ENCODE peak calls at places on chromosome 22, in eight cellular contexts. Z is gastrocnemius medialis; J is activated naive CD4-positive, alpha-beta T cell treated with anti-CD3 and anti-CD28 coated beads, Interleukin-2, amount 50 U/mL, for 16 hours; V is ecto neural progenitor cell; Q is NCI-H345; L is AG04449; F is stimulated activated CD8-positive, alpha-beta memory T cell treated with anti-CD3 and anti-CD28 coated beads, Interleukin-12 subunit alpha, Interleukin-12 subunit beta, amount 100 ng/mL, for 4 hours; N is activated CD4-positive, alpha-beta T cell treated with anti-CD3 and anti-CD28 coated beads for 4 hours. H is an unnamed sample.

GRCh38 chr22:26367402-26368245 is 61.4 kb upstream of the ASPHD2 start:
- DNase-seq in Z (no peak), J (peak), V (peak), Q (peak), L (no peak), F (no peak), N (peak), H (no peak)

GRCh38 chr22:16974298-16975084 is 33.5 kb downstream of the GAB4 start:
- DNase-seq in Z (no peak), J (no peak), V (no peak), Q (no peak), L (no peak), F (no peak), N (no peak), H (peak)

GRCh38 chr22:22421392-22421791 is 87.2 kb downstream of the ZNF280B start:
- DNase-seq in Z (no peak), J (no peak), V (no peak), Q (no peak), L (no peak), F (no peak), N (no peak), H (no peak)

GRCh38 chr22:43891360-43892182 is at the start of gene PNPLA5:
- DNase-seq in Z (no peak), J (peak), V (no peak), Q (peak), L (no peak), F (no peak), N (no peak), H (no peak)

GRCh38 chr22:48192920-48193319 is 1430.5 kb downstream of the TBC1D22A start:
- DNase-seq in Z (no peak), J (no peak), V (no peak), Q (no peak), L (no peak), F (no peak), N (no peak), H (no peak)

GRCh38 chr22:36329217-36330078 is 58.3 kb downstream of the MYH9 start:
- DNase-seq in Z (no peak), J (peak), V (peak), Q (no peak), L (peak), F (peak), N (peak), H (peak)

GRCh38 chr22:19568337-19569311 is 44.4 kb upstream of the CLDN5 start:
- DNase-seq in Z (no peak), J (no peak), V (no peak), Q (no peak), L (peak), F (no peak), N (no peak), H (no peak)

GRCh38 chr22:24938741-24939341 is 7.7 kb downstream of the LHFPL7 start:
- DNase-seq in Z (no peak), J (peak), V (no peak), Q (peak), L (no peak), F (no peak), N (peak), H (no peak)

GRCh38 chr22:26304730-26305129 is 124.3 kb upstream of the ASPHD2 start:
- DNase-seq in Z (no peak), J (no peak), V (no peak), Q (no peak), L (no peak), F (no peak), N (no peak), H (no peak)

GRCh38 chr22:18035740-18036139 is 11.4 kb upstream of the MICAL3 start:
- DNase-seq in Z (peak), J (no peak), V (no peak), Q (no peak), L (no peak), F (no peak), N (no peak), H (peak)

GRCh38 chr22:47032091-47032943 is 269.9 kb downstream of the TBC1D22A start:
- DNase-seq in Z (no peak), J (no peak), V (no peak), Q (no peak), L (no peak), F (no peak), N (no peak), H (no peak)

GRCh38 chr22:50357222-50357621 is 14.1 kb downstream of the PPP6R2 start:
- DNase-seq in Z (no peak), J (no peak), V (no peak), Q (no peak), L (no peak), F (no peak), N (no peak), H (no peak)

GRCh38 chr22:41417622-41418390 is 28.8 kb downstream of the TOB2 start:
- DNase-seq in Z (peak), J (no peak), V (no peak), Q (no peak), L (no peak), F (no peak), N (no peak), H (no peak)

GRCh38 chr22:40153186-40153585 is 24.5 kb upstream of the TNRC6B start:
- DNase-seq in Z (no peak), J (no peak), V (no peak), Q (no peak), L (no peak), F (no peak), N (no peak), H (no peak)

GRCh38 chr22:49903322-49904039 is 14.8 kb downstream of the ALG12 start:
- DNase-seq in Z (no peak), J (no peak), V (no peak), Q (peak), L (no peak), F (no peak), N (no peak), H (no peak)

GRCh38 chr22:23829845-23830372 is 8.9 kb downstream of the DERL3 start:
- DNase-seq in Z (no peak), J (no peak), V (no peak), Q (no peak), L (peak), F (no peak), N (no peak), H (no peak)

GRCh38 chr22:29194269-29194668 is 11.4 kb upstream of the EMID1 start:
- DNase-seq in Z (no peak), J (no peak), V (no peak), Q (no peak), L (no peak), F (no peak), N (no peak), H (no peak)

GRCh38 chr22:29773233-29773632 is 6.1 kb downstream of the UQCR10 start:
- DNase-seq in Z (peak), J (no peak), V (no peak), Q (no peak), L (no peak), F (no peak), N (no peak), H (no peak)

GRCh38 chr22:47574551-47574950 is 812.1 kb downstream of the TBC1D22A start:
- DNase-seq in Z (no peak), J (no peak), V (no peak), Q (no peak), L (no peak), F (no peak), N (no peak), H (no peak)

GRCh38 chr22:17120711-17121234 is 387 bp downstream of the TMEM121B start:
- DNase-seq in Z (no peak), J (peak), V (no peak), Q (peak), L (no peak), F (peak), N (peak), H (no peak)

GRCh38 chr22:28799125-28799833 is 1.1 kb downstream of the XBP1 start:
- DNase-seq in Z (peak), J (peak), V (no peak), Q (peak), L (peak), F (no peak), N (peak), H (no peak)

GRCh38 chr22:19986410-19987341 is 29.9 kb downstream of the ARVCF start:
- DNase-seq in Z (peak), J (peak), V (peak), Q (peak), L (no peak), F (peak), N (peak), H (peak)

H was measured in NCI-H510A.